ENCODE peak calls at places on chromosomes 3 and 15, in seven cellular contexts. X, R, N, Q, C, T and B are unnamed samples.

GRCh38 chr15:90818251-90819210 is 49.9 kb upstream of the FURIN start:
- DNase-seq in N (no peak), C (no peak), Q (no peak), T (peak; percentile 81), R (no peak), X (no peak), B (no peak)

GRCh38 chr3:141710888-141711616 is 27.0 kb upstream of the RNF7 start:
- DNase-seq in C (no peak), X (no peak), Q (no peak), R (no peak), N (no peak), T (no peak), B (no peak)

GRCh38 chr3:164465172-164465571 is 613.1 kb downstream of the SI start:
- DNase-seq in R (no peak), Q (no peak), C (peak; percentile 15), T (no peak), N (no peak), X (no peak), B (no peak)

GRCh38 chr3:185351371-185351770 is 11.6 kb upstream of the MAP3K13 start:
- DNase-seq in R (no peak), C (no peak), X (no peak), N (no peak), Q (no peak), T (no peak), B (no peak)

GRCh38 chr15:68768321-68768720 is 52.4 kb downstream of the ANP32A start:
- DNase-seq in C (peak; percentile 38), Q (no peak), T (no peak), N (no peak), R (no peak), X (no peak), B (no peak)

GRCh38 chr3:31546152-31546551 is 13.4 kb downstream of the STT3B start:
- DNase-seq in N (no peak), C (no peak), Q (no peak), T (no peak), X (no peak), R (no peak), B (no peak)

GRCh38 chr3:117297541-117297940 is 588.0 kb downstream of the TUSC7 start:
- DNase-seq in N (no peak), X (no peak), T (no peak), Q (no peak), R (no peak), C (no peak), B (no peak)

GRCh38 chr15:58910456-58910855 is 23.0 kb downstream of the SLTM start:
- DNase-seq in Q (no peak), X (no peak), R (no peak), N (no peak), C (no peak), T (no peak), B (no peak)

GRCh38 chr3:190381356-190381940 is 6.5 kb upstream of the CLDN16 start:
- DNase-seq in R (no peak), X (no peak), N (no peak), C (no peak), T (no peak), Q (no peak), B (no peak)

GRCh38 chr3:143895805-143896204 is 47.5 kb upstream of the SLC9A9 start:
- DNase-seq in Q (no peak), R (peak; percentile 21), N (no peak), C (no peak), X (no peak), T (peak; percentile 3), B (no peak)

GRCh38 chr15:77856718-77857346 is 220.7 kb downstream of the TBC1D2B start:
- DNase-seq in N (no peak), Q (no peak), R (no peak), C (no peak), T (no peak), X (no peak), B (no peak)

GRCh38 chr15:52143862-52144261 is 31.3 kb upstream of the BCL2L10 start:
- DNase-seq in N (peak; percentile 28), C (no peak), Q (no peak), R (no peak), T (no peak), X (no peak), B (no peak)

GRCh38 chr15:58573270-58573669 is 141.5 kb downstream of the LIPC start:
- DNase-seq in X (no peak), C (no peak), N (no peak), R (no peak), T (no peak), Q (no peak), B (no peak)

GRCh38 chr3:62153231-62153630 is 220.1 kb downstream of the FEZF2 start:
- DNase-seq in Q (no peak), R (no peak), N (no peak), T (no peak), C (no peak), X (no peak), B (no peak)

GRCh38 chr3:147864754-147865354 is 455.7 kb downstream of the ZIC1 start:
- DNase-seq in R (no peak), X (no peak), C (no peak), Q (no peak), N (no peak), T (no peak), B (no peak)

GRCh38 chr3:61371123-61371522 is 119.9 kb upstream of the FHIT start:
- DNase-seq in Q (no peak), X (no peak), N (peak; percentile 9), T (no peak), R (no peak), C (peak; percentile 3), B (no peak)

GRCh38 chr3:188947983-188948657 is 223.7 kb upstream of the TPRG1 start:
- DNase-seq in N (peak; percentile 20), R (peak; percentile 95), X (no peak), Q (no peak), C (peak; percentile 87), T (peak; percentile 98), B (peak; percentile 86)

GRCh38 chr3:127584734-127585133 is 5.8 kb downstream of the TPRA1 start:
- DNase-seq in T (no peak), X (no peak), R (no peak), C (no peak), Q (no peak), N (no peak), B (no peak)

GRCh38 chr15:91049378-91050127 is 27.2 kb upstream of the VPS33B start:
- DNase-seq in N (peak; percentile 91), X (no peak), C (peak; percentile 63), R (peak; percentile 63), Q (peak; percentile 29), T (peak; percentile 43), B (peak; percentile 73)

GRCh38 chr15:37934340-37934739 is at the start of gene TMCO5A:
- DNase-seq in C (no peak), N (no peak), R (no peak), T (no peak), Q (no peak), X (no peak), B (no peak)

GRCh38 chr15:91622676-91623342 is 230.7 kb upstream of the SLCO3A1 start:
- DNase-seq in X (no peak), N (no peak), C (no peak), Q (no peak), R (no peak), T (no peak), B (no peak)

GRCh38 chr3:17339233-17339632 is 403.2 kb downstream of the TBC1D5 start:
- DNase-seq in R (peak; percentile 2), N (no peak), Q (no peak), T (no peak), X (no peak), C (no peak), B (no peak)

GRCh38 chr3:52403271-52403841 is 41.5 kb downstream of the SEMA3G start:
- DNase-seq in N (no peak), C (no peak), Q (no peak), T (no peak), X (no peak), R (no peak), B (no peak)

GRCh38 chr3:120420855-120421570 is 29.8 kb downstream of the FSTL1 start:
- DNase-seq in C (no peak), N (no peak), T (no peak), R (no peak), X (no peak), Q (no peak), B (no peak)

GRCh38 chr3:120399372-120399771 is 50.2 kb upstream of the LRRC58 start:
- DNase-seq in T (no peak), X (no peak), C (no peak), Q (no peak), N (no peak), R (no peak), B (no peak)

GRCh38 chr3:48708481-48708889 is 8.5 kb downstream of the IP6K2 start:
- DNase-seq in T (no peak), Q (no peak), N (no peak), R (no peak), X (no peak), C (no peak), B (no peak)

GRCh38 chr15:92808611-92809063 is 91.5 kb upstream of the CHD2 start:
- DNase-seq in R (peak; percentile 38), Q (no peak), C (no peak), N (peak; percentile 77), T (no peak), X (peak; percentile 56), B (peak; percentile 62)

GRCh38 chr15:100920516-100921135 is 1.5 kb downstream of the LRRK1 start:
- DNase-seq in C (no peak), X (no peak), N (no peak), R (no peak), Q (no peak), T (no peak), B (no peak)

GRCh38 chr3:188234172-188234571 is 80.2 kb downstream of the LPP start:
- DNase-seq in C (no peak), N (no peak), T (no peak), R (no peak), Q (no peak), X (no peak), B (no peak)